ENCODE peak calls at places on chromosomes 16 and 17, in four cellular contexts. I is SK-N-SH, L is K562, K is HepG2. Q is an unnamed sample.

GRCh38 chr17:51653902-51654301 is 393.6 kb downstream of the UTP18 start:
- DNase-seq in I (peak), L (no peak), K (no peak), Q (no peak)

GRCh38 chr16:9447195-9447551 is 355.7 kb downstream of the HAPSTR1 start:
- DNase-seq in I (no peak), L (no peak), K (no peak), Q (no peak)

GRCh38 chr17:28493467-28493866 is 12.7 kb upstream of the FOXN1 start:
- DNase-seq in I (no peak), L (no peak), K (no peak), Q (no peak)

GRCh38 chr16:17921357-17921978 is 415.1 kb downstream of the NPIPA8 start:
- DNase-seq in I (peak), L (peak), K (peak), Q (peak)

GRCh38 chr17:74918906-74919305 is 4.1 kb downstream of the USH1G start:
- DNase-seq in I (no peak), L (no peak), K (no peak), Q (no peak)

GRCh38 chr17:35969558-35970442 is 11.5 kb downstream of the CCL16 start:
- DNase-seq in I (peak), L (peak), K (peak), Q (peak)

GRCh38 chr17:77999413-78000173 is 41.1 kb downstream of the TNRC6C start:
- DNase-seq in I (no peak), L (no peak), K (peak), Q (peak)

GRCh38 chr17:19263621-19264010 is 26.4 kb downstream of the EPN2 start:
- DNase-seq in I (no peak), L (no peak), K (no peak), Q (no peak)

GRCh38 chr16:75265911-75266701 is 14.7 kb upstream of the BCAR1 start:
- DNase-seq in I (peak), L (peak), K (peak), Q (no peak)

GRCh38 chr16:29645699-29646187 is 17.3 kb upstream of the SPN start:
- DNase-seq in I (peak), L (peak), K (peak), Q (peak)

GRCh38 chr16:1960665-1961630 is 1.6 kb downstream of the NDUFB10 start:
- DNase-seq in I (no peak), L (no peak), K (peak), Q (peak)

GRCh38 chr17:42564815-42565522 is 1.9 kb upstream of the MLX start:
- DNase-seq in I (no peak), L (no peak), K (peak), Q (no peak)

GRCh38 chr17:28282596-28282995 is 36.4 kb upstream of the TMEM97 start:
- DNase-seq in I (no peak), L (no peak), K (no peak), Q (peak)

GRCh38 chr17:57574040-57574513 is 171.0 kb downstream of the CCDC182 start:
- DNase-seq in I (no peak), L (no peak), K (no peak), Q (no peak)

GRCh38 chr16:87700406-87701065 is 65.2 kb downstream of the KLHDC4 start:
- DNase-seq in I (no peak), L (no peak), K (no peak), Q (no peak)

GRCh38 chr17:75625813-75626486 is 7.3 kb upstream of the SMIM5 start:
- DNase-seq in I (peak), L (peak), K (peak), Q (no peak)

GRCh38 chr16:21277927-21278706 is at the start of gene CRYM:
- DNase-seq in I (peak), L (peak), K (peak), Q (no peak)

GRCh38 chr17:48014603-48015037 is 23.0 kb downstream of the COPZ2 start:
- DNase-seq in I (peak), L (peak), K (no peak), Q (no peak)

GRCh38 chr16:11685844-11686618 is 17.8 kb downstream of the SNN start:
- DNase-seq in I (no peak), L (no peak), K (no peak), Q (no peak)
- TF ChIP-seq JUND in I (no peak), L (no peak), K (no peak), Q (no peak)

GRCh38 chr17:29930399-29931010 is 477 bp upstream of the SSH2 start:
- DNase-seq in I (no peak), L (no peak), K (peak), Q (no peak)

GRCh38 chr17:29929544-29930398 is at the start of gene SSH2:
- DNase-seq in I (peak), L (peak), K (peak), Q (peak)

GRCh38 chr17:29931253-29931932 is 1.4 kb upstream of the SSH2 start:
- DNase-seq in I (peak), L (peak), K (peak), Q (peak)

GRCh38 chr17:29936724-29937123 is 4.7 kb upstream of the EFCAB5 start:
- DNase-seq in I (no peak), L (no peak), K (no peak), Q (no peak)

GRCh38 chr17:29933379-29933778 is 3.4 kb upstream of the SSH2 start:
- DNase-seq in I (no peak), L (no peak), K (peak), Q (peak)
- H2AFZ ChIP-seq in I (no peak), L (no peak), K (peak), Q (peak)

DNA sequence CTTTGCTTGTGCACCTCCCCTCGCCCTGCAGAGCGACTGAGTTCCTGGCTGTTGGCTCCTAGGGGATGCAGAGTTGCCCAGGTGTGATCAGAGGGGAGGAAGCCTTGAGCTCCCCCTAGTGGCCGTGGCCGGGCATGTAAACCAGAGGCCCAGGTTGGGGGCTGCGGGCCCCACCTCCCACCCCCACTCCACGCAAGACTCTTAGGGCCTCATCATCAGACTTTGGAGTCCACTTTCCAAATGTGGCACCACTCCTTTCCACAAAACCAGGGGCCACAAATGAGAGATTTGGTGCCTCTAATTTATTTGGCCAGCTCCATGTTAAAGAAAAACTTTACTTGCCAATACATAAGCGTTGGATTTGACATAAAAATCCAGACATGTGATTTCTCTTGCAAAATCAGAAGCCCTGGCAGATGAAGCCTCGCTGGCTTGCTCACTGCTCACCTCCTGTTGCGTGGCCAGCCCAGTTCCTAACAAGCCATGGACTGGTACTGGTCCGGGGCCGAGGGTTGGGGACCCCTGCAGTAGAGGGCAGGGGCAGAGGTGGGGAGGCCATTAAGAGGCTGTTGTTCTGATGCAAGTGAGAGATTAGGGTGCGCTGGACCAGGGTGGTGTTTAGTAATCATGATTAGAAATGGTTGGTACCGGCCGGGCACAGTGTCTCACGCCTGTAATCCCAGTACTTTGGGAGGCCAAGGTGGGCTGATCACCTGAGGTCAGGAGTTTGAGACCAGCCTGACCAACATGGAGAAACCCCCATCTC is 28.7 kb upstream of the GAS7 start:
- DNase-seq in I (peak), L (peak), K (peak), Q (peak)
- TF ChIP-seq JUND in I (no peak), L (no peak), K (no peak), Q (no peak)

GRCh38 chr17:5888811-5889210 is 181.4 kb upstream of the WSCD1 start:
- DNase-seq in I (no peak), L (no peak), K (no peak), Q (no peak)
- H2AFZ ChIP-seq in I (no peak), L (no peak), K (no peak), Q (no peak)

GRCh38 chr17:82396601-82397435 is 21.3 kb upstream of the HEXD start:
- DNase-seq in I (no peak), L (no peak), K (no peak), Q (no peak)
- TF ChIP-seq JUND in I (no peak), L (no peak), K (no peak), Q (no peak)

GRCh38 chr17:79812969-79813825 is 16.3 kb upstream of the CBX8 start:
- DNase-seq in I (peak), L (peak), K (no peak), Q (no peak)
- H2AFZ ChIP-seq in I (peak), L (peak), K (no peak), Q (no peak)

GRCh38 chr17:32876414-32877163 is at the start of gene MYO1D:
- DNase-seq in I (peak), L (peak), K (peak), Q (peak)
- TF ChIP-seq JUND in I (no peak), L (peak), K (no peak), Q (no peak)

DNA sequence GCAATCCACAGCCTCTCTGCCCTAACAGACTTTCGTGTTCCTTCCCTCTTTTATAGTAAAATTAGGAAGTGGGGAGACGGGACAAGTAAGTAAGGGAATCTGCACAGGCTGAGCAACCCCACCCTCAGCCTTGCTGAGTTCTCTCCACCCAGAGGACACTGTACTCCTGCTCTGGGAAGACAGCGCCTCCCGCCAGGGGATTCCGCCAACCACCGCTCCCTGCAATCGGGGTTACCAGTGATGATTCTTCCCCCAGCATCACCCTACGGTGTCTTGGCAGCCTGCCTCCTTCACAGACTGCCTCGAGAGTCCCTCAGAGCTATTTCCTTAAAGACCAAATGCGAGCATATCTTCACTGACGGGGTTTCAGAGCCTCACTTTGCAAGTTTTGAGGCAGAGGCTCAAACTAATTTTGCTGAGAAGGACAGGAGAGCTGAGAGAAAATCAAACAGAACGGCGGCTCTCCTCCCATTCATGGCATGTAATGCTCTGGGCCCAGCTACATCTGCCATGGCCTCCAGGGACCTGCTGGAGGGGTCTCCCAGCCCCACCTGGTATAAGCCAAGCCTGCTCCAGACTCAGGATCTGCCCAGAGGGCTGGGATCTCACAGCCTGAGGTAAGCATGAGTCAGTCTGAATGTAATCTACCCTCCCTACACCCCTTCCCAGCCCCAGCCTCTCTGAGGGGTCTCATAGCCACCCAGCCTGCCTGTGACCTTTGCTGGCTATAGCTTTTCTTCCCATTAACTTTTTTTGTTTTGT is 22.7 kb upstream of the ASGR2 start:
- DNase-seq in I (no peak), L (no peak), K (no peak), Q (no peak)
- H2AFZ ChIP-seq in I (no peak), L (no peak), K (peak), Q (no peak)

DNA sequence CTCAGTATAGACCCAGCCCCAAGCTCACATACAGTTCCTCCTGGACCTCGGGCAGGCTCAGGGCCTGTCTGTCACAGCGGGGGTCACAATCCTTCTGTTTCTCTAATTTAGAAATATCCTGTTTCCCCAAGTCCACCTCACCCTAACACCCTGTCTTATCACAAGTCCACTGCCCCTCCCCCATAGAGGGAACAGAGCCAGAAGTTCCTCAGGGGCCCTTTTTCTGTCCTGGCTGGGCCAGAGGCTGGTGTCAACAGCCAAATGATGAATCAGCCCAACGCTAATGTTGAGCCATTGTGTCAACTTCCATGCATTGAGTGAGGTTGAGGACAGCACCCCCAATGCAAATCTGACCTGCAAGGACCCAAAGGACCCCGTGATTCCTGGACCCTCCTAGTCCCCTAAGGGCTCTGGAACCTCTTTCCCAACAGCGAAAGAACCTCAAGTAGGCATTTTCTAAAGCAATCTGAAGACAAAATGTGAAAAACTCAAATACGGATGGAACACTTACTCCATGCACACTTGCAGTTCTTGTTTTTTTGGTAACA is 58.6 kb downstream of the PECAM1 start:
- DNase-seq in I (no peak), L (peak), K (peak), Q (no peak)
- TF ChIP-seq JUND in I (no peak), L (peak), K (no peak), Q (no peak)